ENCODE peak calls at places on chromosome 22, in eight cellular contexts. I, B, M, O, X, D, F and G are unnamed samples.

GRCh38 chr22:39967996-39968968 is 8.1 kb downstream of the TMA7B start:
- DNase-seq in F (no peak), O (no peak), X (peak), B (no peak), I (no peak), D (no peak), M (no peak), G (no peak)

GRCh38 chr22:38353701-38354100 is 36.5 kb upstream of the CSNK1E start:
- DNase-seq in F (no peak), O (no peak), I (peak), M (no peak), B (no peak), D (no peak), X (no peak), G (no peak)

GRCh38 chr22:38305481-38306448 is 11.5 kb downstream of the CSNK1E start:
- DNase-seq in I (no peak), D (no peak), M (no peak), X (no peak), B (peak), F (no peak), O (peak), G (no peak)

GRCh38 chr22:44307509-44308169 is 5.1 kb downstream of the SHISAL1 start:
- DNase-seq in I (no peak), F (no peak), X (peak), D (no peak), O (no peak), B (no peak), M (no peak), G (no peak)

GRCh38 chr22:46063861-46064235 is 86.5 kb upstream of the PPARA start:
- DNase-seq in B (no peak), M (no peak), I (peak), X (no peak), O (no peak), F (no peak), D (no peak), G (no peak)

GRCh38 chr22:24807284-24807950 is 1.4 kb downstream of the SGSM1 start:
- DNase-seq in M (no peak), I (peak), O (no peak), F (no peak), D (no peak), X (peak), B (no peak), G (peak)

GRCh38 chr22:23500508-23501208 is 79.4 kb downstream of the IGLL1 start:
- DNase-seq in D (no peak), B (no peak), O (no peak), F (no peak), I (no peak), X (no peak), M (no peak), G (no peak)

GRCh38 chr22:37262346-37262745 is 18.3 kb upstream of the RAC2 start:
- DNase-seq in I (no peak), X (no peak), B (no peak), M (no peak), O (no peak), D (no peak), F (no peak), G (no peak)

GRCh38 chr22:46108564-46109473 is 41.5 kb upstream of the PPARA start:
- DNase-seq in O (no peak), M (no peak), B (no peak), F (no peak), D (no peak), X (no peak), I (no peak), G (peak)

GRCh38 chr22:30640361-30640760 is 4.8 kb downstream of the SLC35E4 start:
- DNase-seq in F (no peak), O (no peak), B (no peak), M (no peak), D (no peak), X (no peak), I (no peak), G (peak)

GRCh38 chr22:43853328-43853931 is 8.9 kb downstream of the SULT4A1 start:
- DNase-seq in X (no peak), I (peak), O (no peak), M (no peak), F (no peak), B (no peak), D (no peak), G (no peak)

GRCh38 chr22:38607680-38608079 is 37.7 kb upstream of the DMC1 start:
- DNase-seq in I (no peak), D (no peak), F (no peak), B (no peak), X (no peak), M (no peak), O (no peak), G (no peak)

GRCh38 chr22:36565152-36565507 is 36.2 kb upstream of the EIF3D start:
- DNase-seq in X (no peak), M (no peak), O (no peak), F (no peak), B (no peak), I (no peak), D (no peak), G (no peak)

GRCh38 chr22:50302564-50302963 is 4.9 kb downstream of the PLXNB2 start:
- DNase-seq in M (no peak), F (no peak), O (no peak), B (no peak), I (no peak), D (no peak), X (no peak), G (no peak)